ENCODE peak calls at places on chromosome 19, in four cellular contexts. R, C, D and E are unnamed samples.

GRCh38 chr19:31289976-31290375 is 59.3 kb downstream of the TSHZ3 start:
- DNase-seq in D (no peak), C (no peak), R (no peak), E (no peak)

GRCh38 chr19:6167115-6167514 is 31.6 kb downstream of the ACSBG2 start:
- DNase-seq in C (no peak), R (no peak), D (no peak), E (no peak)

GRCh38 chr19:8500158-8500557 is 2.3 kb downstream of the PRAM1 start:
- DNase-seq in C (no peak), R (peak; percentile 29), D (no peak), E (no peak)

GRCh38 chr19:8702350-8702749 is 3.8 kb upstream of the ACTL9 start:
- DNase-seq in R (peak; percentile 6), D (no peak), C (no peak), E (no peak)

GRCh38 chr19:34305221-34306058 is 51.1 kb downstream of the GARRE1 start:
- DNase-seq in C (no peak), D (peak; percentile 39), R (peak; percentile 38), E (no peak)

GRCh38 chr19:35090795-35091214 is 24.8 kb upstream of the FXYD3 start:
- DNase-seq in R (no peak), C (no peak), D (no peak), E (no peak)

GRCh38 chr19:1259873-1260748 is 9.0 kb upstream of the CIRBP start:
- DNase-seq in C (no peak), D (no peak), R (no peak), E (no peak)

GRCh38 chr19:5480427-5480836 is 25.2 kb downstream of the ZNRF4 start:
- DNase-seq in D (no peak), R (peak; percentile 38), C (no peak), E (peak; percentile 35)

GRCh38 chr19:16124953-16125352 is 13.3 kb downstream of the RAB8A start:
- DNase-seq in D (no peak), C (no peak), R (no peak), E (no peak)

GRCh38 chr19:16764280-16764679 is 44.6 kb downstream of the NWD1 start:
- DNase-seq in D (no peak), R (no peak), C (no peak), E (no peak)

GRCh38 chr19:4366666-4367335 is 23.4 kb downstream of the MPND start:
- DNase-seq in R (no peak), D (no peak), C (peak; percentile 64), E (no peak)

GRCh38 chr19:2986951-2987491 is 9.7 kb downstream of the TLE6 start:
- DNase-seq in C (no peak), R (no peak), D (no peak), E (no peak)
- H3K4me3 ChIP-seq in C (no peak overlapping the region), R (no peak overlapping the region), D (no peak overlapping the region), E (no peak overlapping the region)

GRCh38 chr19:11254662-11255061 is 7.7 kb downstream of the DOCK6 start:
- DNase-seq in D (no peak), C (no peak), R (no peak), E (no peak)
- TF ChIP-seq CTCF in D (no peak), C (no peak), R (peak; percentile 15), E (no peak)

GRCh38 chr19:40754611-40755247 is 3.7 kb downstream of the SNRPA start:
- DNase-seq in D (no peak), C (no peak), R (peak; percentile 30), E (peak; percentile 36)

GRCh38 chr19:40758491-40758890 is 7.5 kb downstream of the SNRPA start:
- DNase-seq in C (no peak), R (no peak), D (no peak), E (no peak)

GRCh38 chr19:40755248-40755624 is 4.2 kb downstream of the SNRPA start:
- DNase-seq in D (no peak), C (no peak), R (no peak), E (no peak)

GRCh38 chr19:40759352-40759751 is 8.3 kb downstream of the SNRPA start:
- DNase-seq in R (no peak), C (no peak), D (no peak), E (no peak)

DNA sequence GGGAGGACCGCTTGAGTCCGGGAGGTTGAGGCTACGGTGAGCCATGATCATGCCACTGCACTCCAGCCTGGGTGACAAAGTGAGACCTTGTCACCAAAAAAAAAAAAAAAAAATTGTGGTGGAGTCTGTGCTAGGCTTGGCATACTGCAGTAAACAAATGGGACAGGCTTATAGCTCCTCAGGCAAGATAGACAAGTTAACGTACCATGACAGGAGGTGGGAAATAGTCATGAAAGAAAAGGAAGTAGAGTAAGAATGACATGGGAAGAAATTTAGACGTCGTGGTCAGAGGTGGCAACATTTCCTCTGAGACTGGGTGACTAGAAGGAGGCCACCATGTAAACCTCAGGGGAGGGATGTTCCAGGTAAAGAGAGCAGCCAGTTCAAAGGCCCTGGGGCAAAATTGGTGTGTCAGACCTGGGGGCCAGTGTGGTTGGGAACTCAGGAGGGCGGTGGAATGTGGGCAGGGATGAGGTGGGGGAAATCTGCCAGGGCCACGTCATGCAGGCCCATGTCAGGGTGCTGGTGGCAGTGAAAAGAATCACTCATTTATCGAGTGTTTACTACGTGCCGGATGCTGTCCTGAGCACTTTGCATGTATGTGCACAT is 5.6 kb downstream of the SNRPA start:
- DNase-seq in C (no peak), D (no peak), R (no peak), E (no peak)
- H3K4me3 ChIP-seq in C (no peak overlapping the region), D (no peak overlapping the region), R (no peak overlapping the region), E (no peak overlapping the region)

GRCh38 chr19:49870309-49870901 is 3.0 kb upstream of the PNKP start:
- DNase-seq in C (no peak), R (no peak), D (no peak), E (no peak)
- TF ChIP-seq CTCF in C (no peak), R (no peak), D (no peak), E (no peak)

GRCh38 chr19:3047307-3048189 is 14.7 kb downstream of the TLE5 start:
- DNase-seq in R (peak; percentile 86), D (peak; percentile 24), C (peak; percentile 96), E (peak; percentile 83)

GRCh38 chr19:3045885-3046603 is 16.3 kb downstream of the TLE5 start:
- DNase-seq in D (no peak), C (no peak), R (no peak), E (no peak)

GRCh38 chr19:3048190-3048533 is 14.1 kb downstream of the TLE5 start:
- DNase-seq in C (no peak), D (no peak), R (no peak), E (no peak)

GRCh38 chr19:3046621-3047306 is 15.5 kb downstream of the TLE5 start:
- DNase-seq in R (peak; percentile 51), C (no peak), D (no peak), E (no peak)

GRCh38 chr19:3049089-3049488 is 13.2 kb downstream of the TLE5 start:
- DNase-seq in R (no peak), C (no peak), D (no peak), E (no peak)
- H3K4me3 ChIP-seq in R (no peak overlapping the region), C (no peak overlapping the region), D (no peak overlapping the region), E (no peak overlapping the region)

DNA sequence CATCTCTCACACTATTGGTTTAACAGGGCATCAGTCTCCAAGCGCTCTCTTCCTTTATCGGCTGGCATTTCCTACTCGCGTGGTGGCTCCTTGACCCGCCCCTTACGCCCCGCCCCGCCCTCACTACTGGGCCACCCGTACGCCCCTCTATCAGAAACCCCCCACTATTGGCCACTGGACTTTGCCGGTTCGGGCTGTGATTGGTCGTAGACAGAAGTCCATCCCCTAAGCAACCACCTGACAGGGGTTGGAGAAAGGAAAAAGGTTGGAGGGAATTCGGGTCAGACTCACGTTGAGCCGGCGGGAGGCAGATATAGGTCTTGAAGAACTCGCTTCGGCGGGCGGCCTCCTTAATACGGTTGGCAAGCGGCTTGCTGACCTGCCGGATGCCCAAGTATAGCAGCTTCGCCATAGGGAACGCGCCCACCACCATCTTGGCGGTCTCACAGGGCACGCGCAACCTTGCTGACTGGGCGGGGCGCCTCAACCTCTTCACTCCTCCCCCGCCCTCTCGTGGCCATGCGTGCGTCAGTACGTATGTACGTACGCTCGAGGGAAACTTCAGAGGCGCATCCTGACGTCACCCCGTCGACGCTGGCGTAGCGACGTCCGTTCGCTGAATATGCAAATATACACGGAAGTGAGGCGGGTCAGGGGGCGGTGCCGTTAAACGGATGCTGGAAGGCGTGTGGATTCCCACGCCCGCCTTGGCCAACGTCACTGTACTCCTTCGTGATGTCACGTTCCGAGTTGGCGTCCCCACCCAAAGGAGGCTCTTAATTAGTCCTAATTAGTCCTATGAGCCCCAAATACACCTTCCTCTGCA is at the start of gene OPA3:
- DNase-seq in R (peak; percentile 100), D (peak; percentile 100), C (peak; percentile 100), E (peak; percentile 100)
- TF ChIP-seq CTCF in R (no peak), D (no peak), C (no peak), E (no peak)